ENCODE peak calls at places on chromosome 4, in eight cellular contexts. H is heart left ventricle; B is psoas muscle; I is spleen; P is effector memory CD4-positive, alpha-beta T cell; U is heart right ventricle; S is breast epithelium; R is cardiac muscle cell. W is an unnamed sample. For H3K4me1 and H3K9me3, the result is how much of the 10 kb centered on the place peaks cover.

GRCh38 chr4:20337261-20337664 is 85.6 kb downstream of the SLIT2 start:
- DNase-seq in H (no peak), B (no peak), I (no peak), P (no peak), U (no peak), S (no peak), R (no peak), W (no peak)

GRCh38 chr4:87304659-87305277 is 17.9 kb downstream of the HSD17B13 start:
- DNase-seq in H (no peak), B (no peak), I (no peak), P (no peak), U (no peak), S (no peak), R (peak), W (no peak)

GRCh38 chr4:120348521-120348920 is 281.9 kb upstream of the MAD2L1 start:
- DNase-seq in H (no peak), B (no peak), I (no peak), P (no peak), U (no peak), S (no peak), R (no peak), W (no peak)

GRCh38 chr4:140754918-140755810 is 1.0 kb downstream of the TBC1D9 start:
- DNase-seq in H (no peak), B (no peak), I (no peak), P (no peak), U (no peak), S (no peak), R (no peak), W (no peak)

GRCh38 chr4:20532871-20533870 is 167.1 kb upstream of the PACRGL start:
- DNase-seq in H (no peak), B (no peak), I (no peak), P (no peak), U (no peak), S (no peak), R (no peak), W (no peak)

GRCh38 chr4:162274354-162274753 is 110.6 kb upstream of the FSTL5 start:
- DNase-seq in H (no peak), B (no peak), I (no peak), P (no peak), U (no peak), S (no peak), R (no peak), W (no peak)

GRCh38 chr4:177301127-177301639 is 8.5 kb upstream of the NEIL3 start:
- DNase-seq in H (no peak), B (no peak), I (no peak), P (no peak), U (no peak), S (no peak), R (no peak), W (no peak)

GRCh38 chr4:104967034-104967401 is 179.7 kb upstream of the TET2 start:
- DNase-seq in H (no peak), B (no peak), I (no peak), P (no peak), U (no peak), S (peak), R (no peak), W (peak)

GRCh38 chr4:88897180-88897579 is 159.8 kb downstream of the FAM13A start:
- DNase-seq in H (no peak), B (no peak), I (no peak), P (no peak), U (no peak), S (no peak), R (no peak), W (no peak)

GRCh38 chr4:43481526-43481925 is 589.0 kb downstream of the GRXCR1 start:
- DNase-seq in H (no peak), B (no peak), I (no peak), P (no peak), U (no peak), S (no peak), R (no peak), W (no peak)

GRCh38 chr4:93147524-93148212 is 680.9 kb upstream of the ATOH1 start:
- DNase-seq in H (no peak), B (no peak), I (no peak), P (no peak), U (no peak), S (no peak), R (no peak), W (no peak)

GRCh38 chr4:118158946-118159345 is 124.7 kb downstream of the NDST3 start:
- DNase-seq in H (no peak), B (no peak), I (no peak), P (no peak), U (no peak), S (no peak), R (peak), W (no peak)

GRCh38 chr4:10299601-10300000 is 157.6 kb downstream of the ZNF518B start:
- DNase-seq in H (no peak), B (no peak), I (no peak), P (no peak), U (no peak), S (no peak), R (no peak), W (no peak)

GRCh38 chr4:91064157-91064853 is 937.1 kb downstream of the CCSER1 start:
- DNase-seq in H (peak), B (no peak), I (no peak), P (no peak), U (no peak), S (no peak), R (peak), W (no peak)

GRCh38 chr4:77433102-77433733 is 172.4 kb upstream of the CXCL13 start:
- DNase-seq in H (peak), B (no peak), I (no peak), P (no peak), U (no peak), S (no peak), R (peak), W (no peak)

GRCh38 chr4:5724377-5724776 is 13.4 kb downstream of the EVC start:
- DNase-seq in H (no peak), B (no peak), I (no peak), P (no peak), U (no peak), S (no peak), R (peak), W (no peak)

GRCh38 chr4:38184404-38184803 is 224.2 kb downstream of the PTTG2 start:
- DNase-seq in H (no peak), B (no peak), I (no peak), P (no peak), U (no peak), S (no peak), R (no peak), W (no peak)

GRCh38 chr4:38523524-38524448 is 140.2 kb upstream of the KLF3 start:
- DNase-seq in H (no peak), B (no peak), I (no peak), P (no peak), U (no peak), S (no peak), R (no peak), W (peak)

GRCh38 chr4:174873931-174874330 is 44.2 kb upstream of the ADAM29 start:
- DNase-seq in H (no peak), B (no peak), I (no peak), P (no peak), U (no peak), S (no peak), R (no peak), W (no peak)

GRCh38 chr4:181085584-181085983 is 1157.6 kb upstream of the TENM3 start:
- DNase-seq in H (no peak), B (no peak), I (no peak), P (no peak), U (no peak), S (no peak), R (no peak), W (no peak)

GRCh38 chr4:76108467-76109181 is 34.1 kb downstream of the ART3 start:
- DNase-seq in H (no peak), B (no peak), I (no peak), P (no peak), U (no peak), S (no peak), R (peak), W (no peak)

GRCh38 chr4:37542749-37543148 is 143.4 kb downstream of the RELL1 start:
- DNase-seq in H (no peak), B (no peak), I (no peak), P (no peak), U (no peak), S (no peak), R (no peak), W (no peak)

GRCh38 chr4:168879178-168879577 is 130.9 kb downstream of the CBR4 start:
- DNase-seq in H (no peak), B (no peak), I (no peak), P (no peak), U (no peak), S (no peak), R (no peak), W (no peak)

GRCh38 chr4:80077639-80078038 is 4.6 kb upstream of the ANTXR2 start:
- DNase-seq in H (no peak), B (no peak), I (no peak), P (no peak), U (no peak), S (no peak), R (peak), W (peak)

GRCh38 chr4:33065749-33066148 is 2345.6 kb downstream of the PCDH7 start:
- DNase-seq in H (no peak), B (no peak), I (no peak), P (no peak), U (no peak), S (no peak), R (no peak), W (no peak)

GRCh38 chr4:101008503-101008902 is 338.8 kb downstream of the PPP3CA start:
- DNase-seq in H (no peak), B (no peak), I (no peak), P (no peak), U (no peak), S (no peak), R (no peak), W (no peak)

GRCh38 chr4:141642068-141642467 is 5.7 kb downstream of the IL15 start:
- DNase-seq in H (no peak), B (no peak), I (no peak), P (no peak), U (no peak), S (no peak), R (no peak), W (no peak)

GRCh38 chr4:174394915-174395314 is 111.2 kb downstream of the CEP44 start:
- DNase-seq in H (no peak), B (no peak), I (no peak), P (no peak), U (no peak), S (no peak), R (peak), W (peak)

GRCh38 chr4:165765053-165765452 is 108.0 kb upstream of the TLL1 start:
- DNase-seq in H (no peak), B (no peak), I (no peak), P (no peak), U (no peak), S (no peak), R (no peak), W (no peak)

DNA sequence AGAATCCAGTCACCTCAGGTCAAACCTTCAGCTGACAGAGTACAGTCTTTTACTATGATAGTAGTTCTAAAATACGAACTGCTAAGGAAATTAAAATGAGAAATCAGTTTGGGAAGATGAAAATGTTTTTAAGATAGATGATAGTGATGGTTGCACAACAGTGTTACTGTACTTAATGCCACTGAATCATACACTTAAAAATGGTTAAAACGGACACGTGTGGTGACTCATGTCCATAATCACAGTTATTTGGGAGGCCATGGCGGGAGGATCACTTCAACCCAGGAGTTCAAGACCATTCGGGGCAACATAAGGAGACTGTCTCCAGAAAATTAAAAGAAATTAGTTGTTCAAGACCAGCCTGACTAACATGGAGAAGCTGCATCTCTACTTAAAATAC is 41.4 kb downstream of the ABHD18 start:
- DNase-seq in H (no peak), B (no peak), I (no peak), P (no peak), U (no peak), S (no peak), R (peak), W (no peak)
- H3K27ac ChIP-seq in H (no peak), B (no peak), I (no peak), P (no peak), U (no peak), S (no peak), R (no peak), W (no peak)

DNA sequence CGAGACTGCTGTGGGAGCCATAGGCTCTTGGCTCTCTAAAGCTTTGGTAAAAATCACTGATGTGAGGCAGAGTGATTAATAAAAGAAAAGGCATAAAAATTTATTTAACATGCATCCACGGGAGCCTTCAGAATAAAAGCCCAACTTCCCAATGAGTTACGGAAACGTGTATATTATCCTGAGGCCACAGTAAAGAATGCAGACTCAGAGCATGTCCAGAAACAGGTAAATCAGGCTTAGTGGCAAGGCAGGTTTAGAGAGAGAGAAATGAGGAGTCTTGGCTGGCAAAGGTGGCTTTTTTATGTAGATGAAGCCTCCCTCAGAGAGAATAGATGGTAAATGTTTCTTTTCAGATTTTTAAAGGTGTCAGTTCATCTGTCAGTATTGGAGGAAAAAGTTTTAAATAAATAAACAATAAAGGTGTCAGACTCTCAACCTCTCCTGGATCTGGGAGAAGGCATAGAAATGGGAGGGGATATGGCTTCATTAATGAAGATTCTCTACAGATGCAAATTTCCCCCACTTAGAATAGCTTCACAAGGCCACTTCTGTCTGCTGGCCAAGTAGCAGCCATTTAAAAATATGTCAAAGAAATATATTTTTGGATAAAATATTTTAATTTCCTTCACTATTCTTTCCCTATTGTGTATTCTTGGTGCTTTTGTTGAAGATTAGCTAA is 24.0 kb downstream of the C4orf51 start:
- DNase-seq in H (no peak), B (no peak), I (no peak), P (no peak), U (no peak), S (no peak), R (no peak), W (no peak)
- H3K4me1 ChIP-seq in H (under half), B (under half), I (under half), P (under half), U (under half), S (under half), R (under half), W (under half)

DNA sequence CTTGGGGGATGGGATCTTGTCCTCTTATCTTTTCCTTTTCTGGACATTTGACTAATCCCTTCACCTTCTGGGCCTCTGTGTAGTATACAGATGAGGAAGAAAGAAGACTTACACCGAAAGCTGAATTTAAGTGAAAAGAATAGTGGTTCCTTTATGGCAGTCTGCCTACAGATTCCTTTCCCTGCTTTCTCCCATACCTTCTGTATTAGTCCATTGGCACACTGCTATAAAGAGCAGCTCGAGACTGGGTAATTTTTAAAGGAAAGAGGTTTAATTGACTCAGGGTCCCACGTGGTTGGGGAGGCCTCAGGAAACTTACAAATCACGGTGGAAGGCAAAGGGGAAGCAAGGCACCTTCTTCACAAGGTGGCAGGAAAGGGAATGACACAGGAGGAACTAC is 34.1 kb upstream of the CD38 start:
- DNase-seq in H (no peak), B (no peak), I (no peak), P (no peak), U (no peak), S (no peak), R (peak), W (no peak)
- H3K9me3 ChIP-seq in H (under half), B (under half), I (under half), P (under half), U (under half), S (under half), R (under half), W (under half)

GRCh38 chr4:155799106-155799793 is 40.4 kb downstream of the GUCY1B1 start:
- DNase-seq in H (no peak), B (no peak), I (no peak), P (no peak), U (no peak), S (no peak), R (no peak), W (no peak)
- H3K27ac ChIP-seq in H (no peak), B (no peak), I (no peak), P (no peak), U (no peak), S (no peak), R (no peak), W (no peak)

GRCh38 chr4:163564221-163564720 is 69.8 kb downstream of the TMA16 start:
- DNase-seq in H (no peak), B (no peak), I (no peak), P (no peak), U (no peak), S (no peak), R (no peak), W (no peak)
- H3K4me1 ChIP-seq in H (under half), B (under half), I (under half), P (under half), U (under half), S (under half), R (under half), W (under half)